ENCODE peak calls at places on chromosomes 3 and 15, in four cellular contexts. One of them, this sample, is unnamed.

GRCh38 chr3:12906916-12907290 is 65.5 kb upstream of the RPL32 start:
- DNase-seq in aorta: no peak
- DNase-seq in midbrain: no peak
- DNase-seq in Ammon's horn: no peak
- DNase-seq in this sample: no peak

GRCh38 chr3:71919572-71919971 is 134.6 kb upstream of the PROK2 start:
- DNase-seq in Ammon's horn: no peak
- DNase-seq in aorta: no peak
- DNase-seq in midbrain: no peak
- DNase-seq in this sample: no peak

GRCh38 chr15:70186152-70186551 is 88.4 kb upstream of the TLE3 start:
- DNase-seq in Ammon's horn: no peak
- DNase-seq in aorta: peak
- DNase-seq in midbrain: no peak
- DNase-seq in this sample: no peak

GRCh38 chr3:136957751-136958288 is at the start of gene IL20RB:
- DNase-seq in midbrain: no peak
- DNase-seq in Ammon's horn: no peak
- DNase-seq in aorta: no peak
- DNase-seq in this sample: no peak

GRCh38 chr15:90553248-90553745 is 23.6 kb downstream of the CRTC3 start:
- DNase-seq in aorta: no peak
- DNase-seq in midbrain: peak
- DNase-seq in Ammon's horn: peak
- DNase-seq in this sample: peak

GRCh38 chr3:8784676-8785435 is 15.4 kb upstream of the OXTR start:
- DNase-seq in midbrain: peak
- DNase-seq in aorta: no peak
- DNase-seq in Ammon's horn: peak
- DNase-seq in this sample: peak

GRCh38 chr3:62201438-62202035 is 171.8 kb downstream of the FEZF2 start:
- DNase-seq in Ammon's horn: peak
- DNase-seq in midbrain: peak
- DNase-seq in aorta: no peak
- DNase-seq in this sample: peak

GRCh38 chr3:129398803-129399144 is 29.7 kb downstream of the EFCAB12 start:
- DNase-seq in midbrain: no peak
- DNase-seq in aorta: no peak
- DNase-seq in Ammon's horn: no peak
- DNase-seq in this sample: no peak

GRCh38 chr3:146547235-146547835 is 2.9 kb upstream of the PLSCR1 start:
- DNase-seq in midbrain: no peak
- DNase-seq in aorta: no peak
- DNase-seq in Ammon's horn: no peak
- DNase-seq in this sample: no peak

GRCh38 chr3:71050133-71050520 is 533.4 kb downstream of the FOXP1 start:
- DNase-seq in midbrain: no peak
- DNase-seq in aorta: no peak
- DNase-seq in Ammon's horn: no peak
- DNase-seq in this sample: no peak